ENCODE peak calls at places on chromosome 1, in nine cellular contexts. P is heart left ventricle, C is epithelial cell of esophagus, F is upper lobe of right lung, J is uterus, D is retinal pigment epithelial cell, K is OCI-LY7, E is cardiac fibroblast, M is PC-9. N is an unnamed sample.

GRCh38 chr1:221987860-221988520 is 246.1 kb upstream of the DUSP10 start:
- DNase-seq in J (no peak), E (peak; percentile 62), K (no peak), D (peak; percentile 15), C (peak; percentile 94), P (no peak), F (no peak), M (peak; percentile 55), N (no peak)

GRCh38 chr1:236066828-236067386 is 2.0 kb upstream of the NID1 start:
- DNase-seq in M (no peak), F (peak; percentile 79), J (peak; percentile 46), D (no peak), E (peak; percentile 17), C (no peak), K (no peak), P (peak; percentile 78), N (peak; percentile 57)

GRCh38 chr1:147619741-147620140 is 50.6 kb downstream of the ACP6 start:
- DNase-seq in K (no peak), F (no peak), C (no peak), P (no peak), E (no peak), D (no peak), J (no peak), M (no peak), N (no peak)

GRCh38 chr1:156894711-156895407 is 1.3 kb downstream of the PEAR1 start:
- DNase-seq in F (no peak), D (no peak), E (peak; percentile 61), M (no peak), K (no peak), J (peak; percentile 50), C (no peak), P (peak; percentile 68), N (no peak)

GRCh38 chr1:7373936-7374760 is 396.9 kb upstream of the VAMP3 start:
- DNase-seq in P (no peak), C (no peak), E (no peak), K (no peak), M (no peak), J (no peak), D (no peak), F (peak; percentile 40), N (no peak)

GRCh38 chr1:16717174-16718108 is 22.9 kb upstream of the RNU1-4 start:
- DNase-seq in M (no peak), C (peak; percentile 20), K (peak; percentile 3), E (no peak), F (no peak), D (no peak), P (no peak), J (no peak), N (no peak)

GRCh38 chr1:25821630-25822091 is 1.9 kb downstream of the MTFR1L start:
- DNase-seq in E (peak; percentile 49), J (no peak), F (peak; percentile 58), D (no peak), K (no peak), P (no peak), M (no peak), C (no peak), N (no peak)

GRCh38 chr1:85085417-85085816 is 37.1 kb upstream of the MCOLN3 start:
- DNase-seq in D (no peak), J (no peak), F (no peak), M (no peak), E (no peak), C (no peak), P (no peak), K (peak; percentile 7), N (no peak)

GRCh38 chr1:36034692-36035091 is 49.2 kb upstream of the TEKT2 start:
- DNase-seq in P (no peak), J (no peak), E (peak; percentile 42), F (no peak), C (peak; percentile 94), M (peak; percentile 98), K (no peak), D (peak; percentile 26), N (no peak)

DNA sequence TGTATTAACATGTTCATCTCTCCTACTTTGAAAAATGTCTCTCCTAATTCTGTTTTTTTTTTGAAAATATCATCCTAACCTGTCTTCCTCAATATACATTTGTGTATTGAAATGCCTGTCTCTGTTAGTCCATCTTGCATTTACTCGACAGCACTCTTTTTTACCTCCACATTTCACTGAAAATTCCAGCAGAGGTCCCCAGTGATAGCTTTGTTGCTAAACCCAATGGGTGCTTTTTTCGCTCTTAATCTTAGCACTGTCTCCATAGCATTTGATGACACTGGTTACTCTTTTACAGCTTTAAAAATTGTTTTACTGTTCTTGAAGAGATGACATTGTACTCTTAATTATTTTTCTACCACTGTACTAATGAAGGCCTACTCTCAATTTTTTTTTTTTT is 10.8 kb downstream of the OSBPL9 start:
- DNase-seq in C (peak; percentile 66), F (no peak), K (peak; percentile 50), J (no peak), D (no peak), P (no peak), M (no peak), E (peak; percentile 76), N (peak; percentile 33)
- TF ChIP-seq CTCF in C (peak; percentile 60), F (peak; percentile 32), K (peak; percentile 77), J (peak; percentile 51), D (peak; percentile 56), P (peak; percentile 32), M (no peak), E (peak; percentile 55), N (peak; percentile 28)

GRCh38 chr1:220876511-220877347 is 2.5 kb upstream of the HLX start:
- DNase-seq in P (peak; percentile 73), E (peak; percentile 53), F (peak; percentile 69), J (no peak), M (no peak), K (no peak), C (no peak), D (no peak), N (no peak)

GRCh38 chr1:220879090-220879508 is at the start of gene HLX:
- DNase-seq in E (peak; percentile 96), F (peak; percentile 92), K (no peak), P (peak; percentile 95), M (peak; percentile 51), C (peak; percentile 22), J (peak; percentile 84), D (no peak), N (peak; percentile 89)

GRCh38 chr1:220879509-220880366 is 495 bp downstream of the HLX start:
- DNase-seq in D (no peak), C (peak; percentile 24), M (no peak), E (peak; percentile 48), J (peak; percentile 49), F (peak; percentile 81), K (no peak), P (peak; percentile 64), N (peak; percentile 65)

GRCh38 chr1:220877348-220878095 is 1.7 kb upstream of the HLX start:
- DNase-seq in J (no peak), F (no peak), E (no peak), M (no peak), C (no peak), D (no peak), K (no peak), P (no peak), N (no peak)

DNA sequence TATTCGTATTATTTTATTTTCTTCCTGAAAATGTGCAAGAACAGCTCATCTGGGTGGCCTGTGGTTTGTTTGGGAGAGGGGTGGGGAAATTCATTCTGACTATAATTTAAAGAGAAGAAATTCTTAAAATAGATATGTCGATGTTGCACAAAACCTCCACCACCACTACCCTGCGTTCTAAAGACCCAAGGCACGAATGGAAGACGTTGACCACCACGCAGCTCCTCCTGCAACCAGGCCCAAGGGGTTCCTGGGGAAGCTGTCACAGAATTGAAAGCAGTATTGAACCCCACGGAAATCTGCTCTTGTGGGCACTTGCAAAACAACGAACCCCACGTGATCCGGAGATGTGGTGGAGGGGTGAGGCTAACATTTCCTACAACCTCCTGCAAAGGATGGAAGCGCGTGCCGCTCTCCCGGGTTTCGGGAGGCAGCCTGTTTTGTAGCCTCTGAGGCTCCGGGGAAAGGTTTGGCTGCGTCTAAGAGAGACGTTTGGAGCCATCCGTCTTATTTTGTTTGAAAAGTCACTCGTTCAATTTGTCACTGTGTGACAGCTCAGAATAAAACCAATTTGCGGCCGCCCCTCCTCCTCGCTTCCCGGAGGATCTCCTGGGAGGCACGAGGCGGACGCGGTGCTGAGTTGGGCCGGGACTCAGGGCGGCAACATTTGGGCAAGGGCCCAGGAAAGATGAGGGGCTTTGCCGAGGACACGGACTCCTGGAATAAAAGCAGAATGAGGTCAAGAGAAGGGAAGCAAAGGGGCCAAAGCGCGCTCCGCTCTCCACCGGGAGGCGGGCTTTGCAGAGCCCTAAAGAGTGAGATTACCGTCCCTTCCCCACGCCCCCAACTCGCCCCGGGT is 791 bp upstream of the HLX start:
- DNase-seq in M (no peak), J (no peak), K (no peak), C (no peak), F (peak; percentile 69), E (no peak), D (no peak), P (peak; percentile 49), N (no peak)
- TF ChIP-seq CTCF in M (no peak), J (no peak), K (no peak), C (no peak), F (no peak), E (peak; percentile 13), D (no peak), P (no peak), N (no peak)

DNA sequence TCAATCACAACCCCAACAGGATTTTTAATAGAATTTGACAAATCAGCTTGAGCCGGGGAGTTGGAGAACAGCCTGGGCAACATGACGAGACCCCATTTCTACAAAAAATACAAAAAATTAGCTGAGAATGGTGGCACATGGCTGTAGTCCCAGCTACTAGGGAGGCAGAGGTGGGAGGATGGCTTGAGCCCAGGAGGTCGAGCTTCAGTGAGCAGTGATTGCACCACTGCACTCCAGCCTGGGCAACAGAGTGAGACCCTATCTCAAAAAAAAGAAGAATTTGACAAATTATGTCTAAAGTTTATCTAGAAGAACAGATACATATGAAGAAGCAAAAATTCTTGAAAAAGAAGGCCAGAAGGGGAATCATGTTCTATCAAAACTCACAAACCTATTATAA is 43.2 kb downstream of the FRRS1 start:
- DNase-seq in K (no peak), D (no peak), E (no peak), J (no peak), P (no peak), F (no peak), C (no peak), M (no peak), N (no peak)
- TF ChIP-seq CTCF in K (no peak), D (no peak), E (no peak), J (no peak), P (no peak), F (no peak), C (no peak), M (no peak), N (no peak)

DNA sequence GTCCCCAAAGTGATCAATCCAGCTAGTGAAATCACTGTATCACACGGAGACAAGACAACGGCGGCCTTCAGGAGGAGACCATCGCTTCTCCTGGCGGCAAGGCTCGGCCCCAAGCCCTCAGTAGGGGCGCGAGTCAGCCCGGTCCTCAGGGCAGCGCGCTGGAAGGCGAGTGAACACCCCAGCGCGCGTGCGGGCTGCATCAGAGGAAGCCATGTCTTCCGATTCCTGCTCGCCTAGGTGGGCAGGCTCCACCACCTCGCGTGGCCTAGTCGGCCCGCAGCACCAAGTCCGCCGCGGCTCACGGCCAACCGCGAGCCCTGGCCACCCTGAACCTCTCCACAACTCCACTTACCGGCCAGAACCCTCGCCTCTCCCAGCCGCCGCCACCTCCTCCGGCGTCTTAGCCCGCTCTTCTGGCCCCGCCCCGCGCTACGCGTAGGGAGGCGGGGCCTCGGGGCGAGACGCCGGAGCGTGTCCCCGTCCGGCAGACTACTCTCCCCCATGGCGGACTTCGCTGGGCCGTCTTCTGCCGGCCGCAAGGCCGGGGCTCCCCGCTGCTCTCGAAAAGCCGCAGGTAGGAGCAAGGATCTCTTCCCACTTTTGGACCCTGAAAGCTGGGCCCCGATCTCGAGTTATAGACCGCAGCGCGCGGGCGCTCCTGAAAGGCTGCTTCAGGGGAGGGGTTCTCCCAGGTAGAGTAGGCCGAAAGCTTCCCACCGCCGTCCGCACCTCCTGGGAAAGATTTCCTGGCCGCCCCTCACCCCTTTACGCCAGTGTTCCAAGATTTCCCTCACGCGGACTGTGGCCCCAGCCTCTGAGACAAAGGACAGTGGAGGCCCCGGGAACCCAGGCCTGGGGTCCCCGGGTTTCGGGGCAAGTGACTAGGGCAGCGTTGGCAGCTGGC is at the start of the genes GLMN and RPAP2:
- DNase-seq in C (peak; percentile 86), E (peak; percentile 89), J (peak; percentile 79), F (peak; percentile 93), K (peak; percentile 89), D (peak; percentile 54), M (peak; percentile 73), P (peak; percentile 79), N (peak; percentile 90)
- TF ChIP-seq CTCF in C (peak; percentile 0), E (no peak), J (peak; percentile 8), F (no peak), K (peak; percentile 3), D (no peak), M (no peak), P (peak; percentile 33), N (peak; percentile 22)

N was measured in MM.1S.